ENCODE peak calls at places on chromosomes 16 and 17, in seven cellular contexts. One of them, this sample, is unnamed. For H3K4me1, the result is how much of the 10 kb centered on the place peaks cover.

GRCh38 chr16:30977502-30977901 is 7.5 kb upstream of the HSD3B7 start:
- DNase-seq in lower lobe of right lung: no peak
- DNase-seq in GM23338: peak
- DNase-seq in sigmoid colon: no peak
- DNase-seq in PC-9: peak
- DNase-seq in heart right ventricle: no peak
- DNase-seq in A549: peak
- DNase-seq in this sample: no peak

GRCh38 chr16:814974-815373 is 14.4 kb upstream of the GNG13 start:
- DNase-seq in PC-9: no peak
- DNase-seq in heart right ventricle: no peak
- DNase-seq in A549: no peak
- DNase-seq in GM23338: no peak
- DNase-seq in lower lobe of right lung: no peak
- DNase-seq in sigmoid colon: no peak
- DNase-seq in this sample: no peak

GRCh38 chr17:27415090-27415795 is 41.0 kb upstream of the KSR1 start:
- DNase-seq in PC-9: no peak
- DNase-seq in A549: no peak
- DNase-seq in heart right ventricle: no peak
- DNase-seq in GM23338: peak
- DNase-seq in lower lobe of right lung: no peak
- DNase-seq in sigmoid colon: peak
- DNase-seq in this sample: no peak

GRCh38 chr16:64096671-64097070 is 1025.2 kb downstream of the CDH11 start:
- DNase-seq in lower lobe of right lung: no peak
- DNase-seq in heart right ventricle: no peak
- DNase-seq in GM23338: no peak
- DNase-seq in A549: no peak
- DNase-seq in sigmoid colon: no peak
- DNase-seq in PC-9: no peak
- DNase-seq in this sample: no peak

GRCh38 chr17:36850794-36851193 is 86.5 kb upstream of the LHX1 start:
- DNase-seq in PC-9: peak
- DNase-seq in sigmoid colon: no peak
- DNase-seq in GM23338: no peak
- DNase-seq in A549: peak
- DNase-seq in lower lobe of right lung: no peak
- DNase-seq in heart right ventricle: no peak
- DNase-seq in this sample: no peak

GRCh38 chr17:6558276-6558675 is 1.9 kb upstream of the PITPNM3 start:
- DNase-seq in GM23338: no peak
- DNase-seq in A549: no peak
- DNase-seq in sigmoid colon: no peak
- DNase-seq in PC-9: no peak
- DNase-seq in lower lobe of right lung: no peak
- DNase-seq in heart right ventricle: no peak
- DNase-seq in this sample: no peak

GRCh38 chr17:80345841-80346497 is 69.0 kb upstream of the ENDOV start:
- DNase-seq in GM23338: no peak
- DNase-seq in A549: no peak
- DNase-seq in heart right ventricle: no peak
- DNase-seq in sigmoid colon: no peak
- DNase-seq in lower lobe of right lung: no peak
- DNase-seq in PC-9: no peak
- DNase-seq in this sample: peak

GRCh38 chr17:66135896-66136295 is 56.0 kb downstream of the CEP112 start:
- DNase-seq in GM23338: no peak
- DNase-seq in A549: no peak
- DNase-seq in PC-9: no peak
- DNase-seq in lower lobe of right lung: no peak
- DNase-seq in sigmoid colon: no peak
- DNase-seq in heart right ventricle: no peak
- DNase-seq in this sample: no peak

GRCh38 chr17:48143629-48144028 is 36.1 kb downstream of the SNX11 start:
- DNase-seq in heart right ventricle: no peak
- DNase-seq in PC-9: no peak
- DNase-seq in A549: no peak
- DNase-seq in GM23338: no peak
- DNase-seq in lower lobe of right lung: no peak
- DNase-seq in sigmoid colon: no peak
- DNase-seq in this sample: no peak

GRCh38 chr16:24589997-24590396 is 50.6 kb downstream of the RBBP6 start:
- DNase-seq in lower lobe of right lung: no peak
- DNase-seq in heart right ventricle: no peak
- DNase-seq in GM23338: no peak
- DNase-seq in A549: no peak
- DNase-seq in sigmoid colon: no peak
- DNase-seq in PC-9: no peak
- DNase-seq in this sample: no peak

GRCh38 chr17:42288078-42288984 is at the start of gene STAT5A:
- DNase-seq in heart right ventricle: peak
- DNase-seq in sigmoid colon: peak
- DNase-seq in GM23338: peak
- DNase-seq in A549: peak
- DNase-seq in lower lobe of right lung: peak
- DNase-seq in PC-9: peak
- DNase-seq in this sample: peak

GRCh38 chr17:48239603-48239995 is 132.0 kb downstream of the SNX11 start:
- DNase-seq in PC-9: no peak
- DNase-seq in heart right ventricle: no peak
- DNase-seq in A549: no peak
- DNase-seq in sigmoid colon: no peak
- DNase-seq in GM23338: no peak
- DNase-seq in lower lobe of right lung: no peak
- DNase-seq in this sample: no peak

GRCh38 chr16:1073262-1073558 is 663 bp downstream of the SSTR5 start:
- DNase-seq in A549: no peak
- DNase-seq in heart right ventricle: no peak
- DNase-seq in sigmoid colon: no peak
- DNase-seq in lower lobe of right lung: no peak
- DNase-seq in GM23338: no peak
- DNase-seq in PC-9: no peak
- DNase-seq in this sample: no peak

GRCh38 chr17:82887255-82888164 is 47.7 kb upstream of the ZNF750 start:
- DNase-seq in A549: no peak
- DNase-seq in heart right ventricle: no peak
- DNase-seq in lower lobe of right lung: no peak
- DNase-seq in PC-9: no peak
- DNase-seq in sigmoid colon: no peak
- DNase-seq in GM23338: no peak
- DNase-seq in this sample: no peak

GRCh38 chr16:89446136-89446974 is 44.0 kb downstream of the ANKRD11 start:
- DNase-seq in sigmoid colon: no peak
- DNase-seq in heart right ventricle: no peak
- DNase-seq in A549: no peak
- DNase-seq in GM23338: no peak
- DNase-seq in lower lobe of right lung: no peak
- DNase-seq in PC-9: no peak
- DNase-seq in this sample: peak

GRCh38 chr16:72474511-72475123 is 302.7 kb upstream of the PMFBP1 start:
- DNase-seq in GM23338: no peak
- DNase-seq in heart right ventricle: no peak
- DNase-seq in PC-9: peak
- DNase-seq in sigmoid colon: no peak
- DNase-seq in A549: no peak
- DNase-seq in lower lobe of right lung: no peak
- DNase-seq in this sample: no peak

GRCh38 chr17:72053069-72053846 is 67.6 kb upstream of the SOX9 start:
- DNase-seq in lower lobe of right lung: no peak
- DNase-seq in heart right ventricle: no peak
- DNase-seq in GM23338: peak
- DNase-seq in sigmoid colon: no peak
- DNase-seq in A549: no peak
- DNase-seq in PC-9: no peak
- DNase-seq in this sample: no peak

GRCh38 chr17:73595931-73596330 is 48.3 kb downstream of the SDK2 start:
- DNase-seq in GM23338: no peak
- DNase-seq in lower lobe of right lung: no peak
- DNase-seq in A549: no peak
- DNase-seq in sigmoid colon: no peak
- DNase-seq in heart right ventricle: no peak
- DNase-seq in PC-9: no peak
- DNase-seq in this sample: no peak
- H3K4me1 ChIP-seq in GM23338: under half
- H3K4me1 ChIP-seq in lower lobe of right lung: under half
- H3K4me1 ChIP-seq in A549: under half
- H3K4me1 ChIP-seq in sigmoid colon: under half
- H3K4me1 ChIP-seq in heart right ventricle: under half
- H3K4me1 ChIP-seq in PC-9: under half
- H3K4me1 ChIP-seq in this sample: under half

GRCh38 chr17:77322534-77323412 is 182.0 kb downstream of the SEC14L1 start:
- DNase-seq in heart right ventricle: peak
- DNase-seq in lower lobe of right lung: peak
- DNase-seq in PC-9: peak
- DNase-seq in sigmoid colon: peak
- DNase-seq in GM23338: no peak
- DNase-seq in A549: peak
- DNase-seq in this sample: peak
- H3K4me1 ChIP-seq in heart right ventricle: half or more
- H3K4me1 ChIP-seq in lower lobe of right lung: half or more
- H3K4me1 ChIP-seq in PC-9: under half
- H3K4me1 ChIP-seq in sigmoid colon: half or more
- H3K4me1 ChIP-seq in GM23338: under half
- H3K4me1 ChIP-seq in A549: half or more
- H3K4me1 ChIP-seq in this sample: half or more

GRCh38 chr17:76146053-76146875 is 5.2 kb upstream of the FOXJ1 start:
- DNase-seq in GM23338: no peak
- DNase-seq in lower lobe of right lung: no peak
- DNase-seq in heart right ventricle: no peak
- DNase-seq in A549: no peak
- DNase-seq in sigmoid colon: peak
- DNase-seq in PC-9: no peak
- DNase-seq in this sample: no peak
- H3K4me1 ChIP-seq in GM23338: under half
- H3K4me1 ChIP-seq in lower lobe of right lung: under half
- H3K4me1 ChIP-seq in heart right ventricle: under half
- H3K4me1 ChIP-seq in A549: under half
- H3K4me1 ChIP-seq in sigmoid colon: under half
- H3K4me1 ChIP-seq in PC-9: under half
- H3K4me1 ChIP-seq in this sample: under half

GRCh38 chr17:1590747-1591473 is 28.3 kb upstream of the PITPNA start:
- DNase-seq in GM23338: no peak
- DNase-seq in lower lobe of right lung: no peak
- DNase-seq in A549: no peak
- DNase-seq in sigmoid colon: no peak
- DNase-seq in PC-9: no peak
- DNase-seq in heart right ventricle: no peak
- DNase-seq in this sample: no peak
- H3K4me1 ChIP-seq in GM23338: under half
- H3K4me1 ChIP-seq in lower lobe of right lung: under half
- H3K4me1 ChIP-seq in A549: under half
- H3K4me1 ChIP-seq in sigmoid colon: under half
- H3K4me1 ChIP-seq in PC-9: under half
- H3K4me1 ChIP-seq in heart right ventricle: under half
- H3K4me1 ChIP-seq in this sample: under half

GRCh38 chr16:49277766-49278566 is 3.7 kb downstream of the CBLN1 start:
- DNase-seq in sigmoid colon: no peak
- DNase-seq in heart right ventricle: no peak
- DNase-seq in A549: no peak
- DNase-seq in lower lobe of right lung: no peak
- DNase-seq in PC-9: no peak
- DNase-seq in GM23338: peak
- DNase-seq in this sample: no peak
- H3K4me1 ChIP-seq in sigmoid colon: under half
- H3K4me1 ChIP-seq in heart right ventricle: half or more
- H3K4me1 ChIP-seq in A549: under half
- H3K4me1 ChIP-seq in lower lobe of right lung: under half
- H3K4me1 ChIP-seq in PC-9: under half
- H3K4me1 ChIP-seq in GM23338: half or more
- H3K4me1 ChIP-seq in this sample: under half

GRCh38 chr16:80071964-80072363 is 468.8 kb upstream of the DYNLRB2 start:
- DNase-seq in heart right ventricle: no peak
- DNase-seq in A549: no peak
- DNase-seq in sigmoid colon: no peak
- DNase-seq in PC-9: no peak
- DNase-seq in lower lobe of right lung: no peak
- DNase-seq in GM23338: no peak
- DNase-seq in this sample: no peak

GRCh38 chr16:80063028-80063767 is 462.7 kb upstream of the MAF start:
- DNase-seq in sigmoid colon: no peak
- DNase-seq in heart right ventricle: no peak
- DNase-seq in PC-9: no peak
- DNase-seq in GM23338: no peak
- DNase-seq in lower lobe of right lung: no peak
- DNase-seq in A549: peak
- DNase-seq in this sample: no peak

GRCh38 chr16:80062361-80063027 is 462.0 kb upstream of the MAF start:
- DNase-seq in GM23338: no peak
- DNase-seq in lower lobe of right lung: no peak
- DNase-seq in heart right ventricle: no peak
- DNase-seq in PC-9: no peak
- DNase-seq in sigmoid colon: no peak
- DNase-seq in A549: no peak
- DNase-seq in this sample: no peak

GRCh38 chr16:80065565-80065964 is 465.0 kb upstream of the MAF start:
- DNase-seq in sigmoid colon: no peak
- DNase-seq in A549: peak
- DNase-seq in lower lobe of right lung: no peak
- DNase-seq in heart right ventricle: no peak
- DNase-seq in GM23338: no peak
- DNase-seq in PC-9: peak
- DNase-seq in this sample: no peak

GRCh38 chr16:80066805-80067580 is 466.5 kb upstream of the MAF start:
- DNase-seq in PC-9: no peak
- DNase-seq in sigmoid colon: no peak
- DNase-seq in heart right ventricle: no peak
- DNase-seq in GM23338: no peak
- DNase-seq in A549: no peak
- DNase-seq in lower lobe of right lung: no peak
- DNase-seq in this sample: no peak
- H3K4me1 ChIP-seq in PC-9: under half
- H3K4me1 ChIP-seq in sigmoid colon: under half
- H3K4me1 ChIP-seq in heart right ventricle: under half
- H3K4me1 ChIP-seq in GM23338: under half
- H3K4me1 ChIP-seq in A549: under half
- H3K4me1 ChIP-seq in lower lobe of right lung: under half
- H3K4me1 ChIP-seq in this sample: under half

GRCh38 chr16:67029249-67030096 is 524 bp downstream of the CBFB start:
- DNase-seq in PC-9: no peak
- DNase-seq in GM23338: peak
- DNase-seq in lower lobe of right lung: peak
- DNase-seq in sigmoid colon: peak
- DNase-seq in A549: peak
- DNase-seq in heart right ventricle: peak
- DNase-seq in this sample: peak
- H3K4me1 ChIP-seq in PC-9: under half
- H3K4me1 ChIP-seq in GM23338: under half
- H3K4me1 ChIP-seq in lower lobe of right lung: under half
- H3K4me1 ChIP-seq in sigmoid colon: under half
- H3K4me1 ChIP-seq in A549: under half
- H3K4me1 ChIP-seq in heart right ventricle: under half
- H3K4me1 ChIP-seq in this sample: under half

This sample was measured in upper lobe of right lung.